ENCODE peak calls at places on chromosomes 6 and 20, in nine cellular contexts. One of them, this sample, is unnamed.

GRCh38 chr6:161257778-161258457 is 15.9 kb downstream of the AGPAT4 start:
- DNase-seq in mucosa of descending colon: no peak
- DNase-seq in activated effector memory CD4-positive, alpha-beta T cell treated with anti-CD3 and anti-CD28 coated beads, Interleukin-2, amount 50 U/mL, for 16 hours: no peak
- DNase-seq in lung: no peak
- DNase-seq in activated CD4-positive, alpha-beta T cell treated with anti-CD3 and anti-CD28 coated beads for 48 hours: no peak
- DNase-seq in neural progenitor cell: no peak
- DNase-seq in T-helper 17 cell: no peak
- DNase-seq in type B pancreatic cell: no peak
- DNase-seq in ovary: no peak
- DNase-seq in this sample: no peak

GRCh38 chr6:125839471-125839870 is 48.7 kb downstream of the NCOA7 start:
- DNase-seq in neural progenitor cell: no peak
- DNase-seq in activated CD4-positive, alpha-beta T cell treated with anti-CD3 and anti-CD28 coated beads for 48 hours: no peak
- DNase-seq in mucosa of descending colon: no peak
- DNase-seq in activated effector memory CD4-positive, alpha-beta T cell treated with anti-CD3 and anti-CD28 coated beads, Interleukin-2, amount 50 U/mL, for 16 hours: no peak
- DNase-seq in lung: no peak
- DNase-seq in type B pancreatic cell: no peak
- DNase-seq in T-helper 17 cell: no peak
- DNase-seq in ovary: no peak
- DNase-seq in this sample: no peak

GRCh38 chr6:142907544-142907943 is 37.4 kb downstream of the HIVEP2 start:
- DNase-seq in ovary: no peak
- DNase-seq in mucosa of descending colon: no peak
- DNase-seq in T-helper 17 cell: peak
- DNase-seq in neural progenitor cell: no peak
- DNase-seq in activated effector memory CD4-positive, alpha-beta T cell treated with anti-CD3 and anti-CD28 coated beads, Interleukin-2, amount 50 U/mL, for 16 hours: peak
- DNase-seq in activated CD4-positive, alpha-beta T cell treated with anti-CD3 and anti-CD28 coated beads for 48 hours: peak
- DNase-seq in type B pancreatic cell: no peak
- DNase-seq in lung: no peak
- DNase-seq in this sample: no peak

GRCh38 chr6:1318036-1318435 is 6.1 kb downstream of the FOXQ1 start:
- DNase-seq in activated effector memory CD4-positive, alpha-beta T cell treated with anti-CD3 and anti-CD28 coated beads, Interleukin-2, amount 50 U/mL, for 16 hours: no peak
- DNase-seq in type B pancreatic cell: no peak
- DNase-seq in activated CD4-positive, alpha-beta T cell treated with anti-CD3 and anti-CD28 coated beads for 48 hours: no peak
- DNase-seq in mucosa of descending colon: no peak
- DNase-seq in ovary: no peak
- DNase-seq in lung: no peak
- DNase-seq in T-helper 17 cell: no peak
- DNase-seq in neural progenitor cell: no peak
- DNase-seq in this sample: no peak

GRCh38 chr20:47540443-47541354 is 39.0 kb downstream of the NCOA3 start:
- DNase-seq in activated CD4-positive, alpha-beta T cell treated with anti-CD3 and anti-CD28 coated beads for 48 hours: no peak
- DNase-seq in type B pancreatic cell: no peak
- DNase-seq in mucosa of descending colon: no peak
- DNase-seq in neural progenitor cell: no peak
- DNase-seq in activated effector memory CD4-positive, alpha-beta T cell treated with anti-CD3 and anti-CD28 coated beads, Interleukin-2, amount 50 U/mL, for 16 hours: no peak
- DNase-seq in lung: no peak
- DNase-seq in ovary: no peak
- DNase-seq in T-helper 17 cell: no peak
- DNase-seq in this sample: no peak

GRCh38 chr6:158506577-158506976 is 53.3 kb upstream of the TMEM181 start:
- DNase-seq in activated effector memory CD4-positive, alpha-beta T cell treated with anti-CD3 and anti-CD28 coated beads, Interleukin-2, amount 50 U/mL, for 16 hours: no peak
- DNase-seq in activated CD4-positive, alpha-beta T cell treated with anti-CD3 and anti-CD28 coated beads for 48 hours: no peak
- DNase-seq in mucosa of descending colon: no peak
- DNase-seq in ovary: no peak
- DNase-seq in neural progenitor cell: peak
- DNase-seq in lung: no peak
- DNase-seq in type B pancreatic cell: no peak
- DNase-seq in T-helper 17 cell: no peak
- DNase-seq in this sample: no peak

GRCh38 chr6:3301506-3301905 is 42.8 kb downstream of the PSMG4 start:
- DNase-seq in lung: no peak
- DNase-seq in mucosa of descending colon: no peak
- DNase-seq in neural progenitor cell: no peak
- DNase-seq in activated effector memory CD4-positive, alpha-beta T cell treated with anti-CD3 and anti-CD28 coated beads, Interleukin-2, amount 50 U/mL, for 16 hours: no peak
- DNase-seq in type B pancreatic cell: no peak
- DNase-seq in T-helper 17 cell: no peak
- DNase-seq in ovary: no peak
- DNase-seq in activated CD4-positive, alpha-beta T cell treated with anti-CD3 and anti-CD28 coated beads for 48 hours: no peak
- DNase-seq in this sample: no peak

GRCh38 chr6:44342489-44342888 is at the start of gene SPATS1:
- DNase-seq in T-helper 17 cell: no peak
- DNase-seq in neural progenitor cell: peak
- DNase-seq in type B pancreatic cell: no peak
- DNase-seq in mucosa of descending colon: no peak
- DNase-seq in ovary: peak
- DNase-seq in lung: no peak
- DNase-seq in activated CD4-positive, alpha-beta T cell treated with anti-CD3 and anti-CD28 coated beads for 48 hours: peak
- DNase-seq in activated effector memory CD4-positive, alpha-beta T cell treated with anti-CD3 and anti-CD28 coated beads, Interleukin-2, amount 50 U/mL, for 16 hours: no peak
- DNase-seq in this sample: no peak

GRCh38 chr6:105562027-105562426 is 159.1 kb upstream of the PREP start:
- DNase-seq in activated CD4-positive, alpha-beta T cell treated with anti-CD3 and anti-CD28 coated beads for 48 hours: no peak
- DNase-seq in type B pancreatic cell: no peak
- DNase-seq in T-helper 17 cell: no peak
- DNase-seq in activated effector memory CD4-positive, alpha-beta T cell treated with anti-CD3 and anti-CD28 coated beads, Interleukin-2, amount 50 U/mL, for 16 hours: no peak
- DNase-seq in lung: no peak
- DNase-seq in mucosa of descending colon: no peak
- DNase-seq in neural progenitor cell: no peak
- DNase-seq in ovary: no peak
- DNase-seq in this sample: no peak

GRCh38 chr6:138188278-138188923 is 26.7 kb downstream of the ARFGEF3 start:
- DNase-seq in lung: no peak
- DNase-seq in activated CD4-positive, alpha-beta T cell treated with anti-CD3 and anti-CD28 coated beads for 48 hours: no peak
- DNase-seq in T-helper 17 cell: no peak
- DNase-seq in type B pancreatic cell: no peak
- DNase-seq in mucosa of descending colon: no peak
- DNase-seq in ovary: no peak
- DNase-seq in activated effector memory CD4-positive, alpha-beta T cell treated with anti-CD3 and anti-CD28 coated beads, Interleukin-2, amount 50 U/mL, for 16 hours: no peak
- DNase-seq in neural progenitor cell: no peak
- DNase-seq in this sample: no peak

GRCh38 chr6:7617954-7618764 is 28.2 kb downstream of the SNRNP48 start:
- DNase-seq in lung: peak
- DNase-seq in neural progenitor cell: no peak
- DNase-seq in ovary: no peak
- DNase-seq in T-helper 17 cell: no peak
- DNase-seq in type B pancreatic cell: no peak
- DNase-seq in activated effector memory CD4-positive, alpha-beta T cell treated with anti-CD3 and anti-CD28 coated beads, Interleukin-2, amount 50 U/mL, for 16 hours: no peak
- DNase-seq in activated CD4-positive, alpha-beta T cell treated with anti-CD3 and anti-CD28 coated beads for 48 hours: peak
- DNase-seq in mucosa of descending colon: no peak
- DNase-seq in this sample: no peak

GRCh38 chr6:85756982-85757381 is 114.3 kb upstream of the SYNCRIP start:
- DNase-seq in lung: no peak
- DNase-seq in ovary: no peak
- DNase-seq in neural progenitor cell: peak
- DNase-seq in activated CD4-positive, alpha-beta T cell treated with anti-CD3 and anti-CD28 coated beads for 48 hours: no peak
- DNase-seq in mucosa of descending colon: no peak
- DNase-seq in type B pancreatic cell: no peak
- DNase-seq in activated effector memory CD4-positive, alpha-beta T cell treated with anti-CD3 and anti-CD28 coated beads, Interleukin-2, amount 50 U/mL, for 16 hours: no peak
- DNase-seq in T-helper 17 cell: no peak
- DNase-seq in this sample: no peak

GRCh38 chr20:57656821-57657536 is 36.8 kb upstream of the ZBP1 start:
- DNase-seq in type B pancreatic cell: no peak
- DNase-seq in neural progenitor cell: no peak
- DNase-seq in ovary: peak
- DNase-seq in activated CD4-positive, alpha-beta T cell treated with anti-CD3 and anti-CD28 coated beads for 48 hours: no peak
- DNase-seq in activated effector memory CD4-positive, alpha-beta T cell treated with anti-CD3 and anti-CD28 coated beads, Interleukin-2, amount 50 U/mL, for 16 hours: peak
- DNase-seq in T-helper 17 cell: peak
- DNase-seq in mucosa of descending colon: peak
- DNase-seq in lung: no peak
- DNase-seq in this sample: peak

GRCh38 chr6:39558791-39559190 is 166.4 kb downstream of the KIF6 start:
- DNase-seq in activated CD4-positive, alpha-beta T cell treated with anti-CD3 and anti-CD28 coated beads for 48 hours: no peak
- DNase-seq in type B pancreatic cell: no peak
- DNase-seq in mucosa of descending colon: no peak
- DNase-seq in lung: no peak
- DNase-seq in neural progenitor cell: no peak
- DNase-seq in activated effector memory CD4-positive, alpha-beta T cell treated with anti-CD3 and anti-CD28 coated beads, Interleukin-2, amount 50 U/mL, for 16 hours: no peak
- DNase-seq in ovary: no peak
- DNase-seq in T-helper 17 cell: no peak
- DNase-seq in this sample: no peak

GRCh38 chr6:41336824-41337223 is 1.4 kb downstream of the NCR2 start:
- DNase-seq in lung: no peak
- DNase-seq in type B pancreatic cell: no peak
- DNase-seq in mucosa of descending colon: no peak
- DNase-seq in neural progenitor cell: no peak
- DNase-seq in activated CD4-positive, alpha-beta T cell treated with anti-CD3 and anti-CD28 coated beads for 48 hours: no peak
- DNase-seq in ovary: no peak
- DNase-seq in activated effector memory CD4-positive, alpha-beta T cell treated with anti-CD3 and anti-CD28 coated beads, Interleukin-2, amount 50 U/mL, for 16 hours: no peak
- DNase-seq in T-helper 17 cell: no peak
- DNase-seq in this sample: no peak

GRCh38 chr20:20466341-20466879 is 98.5 kb downstream of the INSM1 start:
- DNase-seq in neural progenitor cell: no peak
- DNase-seq in T-helper 17 cell: no peak
- DNase-seq in activated effector memory CD4-positive, alpha-beta T cell treated with anti-CD3 and anti-CD28 coated beads, Interleukin-2, amount 50 U/mL, for 16 hours: no peak
- DNase-seq in lung: no peak
- DNase-seq in mucosa of descending colon: no peak
- DNase-seq in activated CD4-positive, alpha-beta T cell treated with anti-CD3 and anti-CD28 coated beads for 48 hours: peak
- DNase-seq in ovary: no peak
- DNase-seq in type B pancreatic cell: no peak
- DNase-seq in this sample: no peak

GRCh38 chr20:14415492-14415891 is 78.1 kb upstream of the FLRT3 start:
- DNase-seq in ovary: no peak
- DNase-seq in activated CD4-positive, alpha-beta T cell treated with anti-CD3 and anti-CD28 coated beads for 48 hours: no peak
- DNase-seq in T-helper 17 cell: no peak
- DNase-seq in neural progenitor cell: peak
- DNase-seq in lung: no peak
- DNase-seq in mucosa of descending colon: no peak
- DNase-seq in type B pancreatic cell: no peak
- DNase-seq in activated effector memory CD4-positive, alpha-beta T cell treated with anti-CD3 and anti-CD28 coated beads, Interleukin-2, amount 50 U/mL, for 16 hours: no peak
- DNase-seq in this sample: no peak

GRCh38 chr6:33304216-33304615 is 5.5 kb upstream of the RGL2 start:
- DNase-seq in ovary: no peak
- DNase-seq in T-helper 17 cell: no peak
- DNase-seq in activated CD4-positive, alpha-beta T cell treated with anti-CD3 and anti-CD28 coated beads for 48 hours: no peak
- DNase-seq in mucosa of descending colon: no peak
- DNase-seq in neural progenitor cell: no peak
- DNase-seq in lung: no peak
- DNase-seq in activated effector memory CD4-positive, alpha-beta T cell treated with anti-CD3 and anti-CD28 coated beads, Interleukin-2, amount 50 U/mL, for 16 hours: no peak
- DNase-seq in type B pancreatic cell: no peak
- DNase-seq in this sample: no peak

GRCh38 chr20:53937929-53938367 is 132.4 kb downstream of the BCAS1 start:
- DNase-seq in mucosa of descending colon: no peak
- DNase-seq in neural progenitor cell: no peak
- DNase-seq in T-helper 17 cell: no peak
- DNase-seq in activated effector memory CD4-positive, alpha-beta T cell treated with anti-CD3 and anti-CD28 coated beads, Interleukin-2, amount 50 U/mL, for 16 hours: no peak
- DNase-seq in ovary: no peak
- DNase-seq in activated CD4-positive, alpha-beta T cell treated with anti-CD3 and anti-CD28 coated beads for 48 hours: no peak
- DNase-seq in lung: no peak
- DNase-seq in type B pancreatic cell: no peak
- DNase-seq in this sample: no peak

GRCh38 chr6:26140967-26141294 is 53.7 kb downstream of the HFE start:
- DNase-seq in type B pancreatic cell: no peak
- DNase-seq in activated effector memory CD4-positive, alpha-beta T cell treated with anti-CD3 and anti-CD28 coated beads, Interleukin-2, amount 50 U/mL, for 16 hours: no peak
- DNase-seq in activated CD4-positive, alpha-beta T cell treated with anti-CD3 and anti-CD28 coated beads for 48 hours: no peak
- DNase-seq in T-helper 17 cell: no peak
- DNase-seq in mucosa of descending colon: no peak
- DNase-seq in ovary: no peak
- DNase-seq in lung: no peak
- DNase-seq in neural progenitor cell: no peak
- DNase-seq in this sample: no peak

GRCh38 chr20:13494019-13494418 is 144.7 kb downstream of the TASP1 start:
- DNase-seq in lung: no peak
- DNase-seq in type B pancreatic cell: no peak
- DNase-seq in ovary: no peak
- DNase-seq in activated CD4-positive, alpha-beta T cell treated with anti-CD3 and anti-CD28 coated beads for 48 hours: no peak
- DNase-seq in activated effector memory CD4-positive, alpha-beta T cell treated with anti-CD3 and anti-CD28 coated beads, Interleukin-2, amount 50 U/mL, for 16 hours: no peak
- DNase-seq in neural progenitor cell: no peak
- DNase-seq in mucosa of descending colon: no peak
- DNase-seq in T-helper 17 cell: no peak
- DNase-seq in this sample: no peak

GRCh38 chr6:26743941-26744699 is 84.6 kb upstream of the ZNF322 start:
- DNase-seq in neural progenitor cell: peak
- DNase-seq in activated effector memory CD4-positive, alpha-beta T cell treated with anti-CD3 and anti-CD28 coated beads, Interleukin-2, amount 50 U/mL, for 16 hours: no peak
- DNase-seq in T-helper 17 cell: no peak
- DNase-seq in mucosa of descending colon: no peak
- DNase-seq in type B pancreatic cell: no peak
- DNase-seq in lung: no peak
- DNase-seq in ovary: no peak
- DNase-seq in activated CD4-positive, alpha-beta T cell treated with anti-CD3 and anti-CD28 coated beads for 48 hours: no peak
- DNase-seq in this sample: no peak

GRCh38 chr20:63043348-63044203 is 36.8 kb upstream of the BHLHE23 start:
- DNase-seq in activated CD4-positive, alpha-beta T cell treated with anti-CD3 and anti-CD28 coated beads for 48 hours: no peak
- DNase-seq in neural progenitor cell: no peak
- DNase-seq in ovary: no peak
- DNase-seq in T-helper 17 cell: no peak
- DNase-seq in type B pancreatic cell: no peak
- DNase-seq in activated effector memory CD4-positive, alpha-beta T cell treated with anti-CD3 and anti-CD28 coated beads, Interleukin-2, amount 50 U/mL, for 16 hours: no peak
- DNase-seq in lung: no peak
- DNase-seq in mucosa of descending colon: peak
- DNase-seq in this sample: no peak